ENCODE peak calls at places on chromosomes 11 and 22, in six cellular contexts. J is Peyer's patch, Z is glutamatergic neuron, H is IMR-90, F is progenitor cell of endocrine pancreas, K is psoas muscle. U is an unnamed sample.

GRCh38 chr11:95155385-95155784 is 65.7 kb downstream of the ENDOD1 start:
- DNase-seq in J (no peak), Z (no peak), H (no peak), F (no peak), K (no peak), U (no peak)

GRCh38 chr11:69912911-69913451 is 93.8 kb upstream of the FGF3 start:
- DNase-seq in J (no peak), Z (peak; percentile 12), H (peak; percentile 20), F (no peak), K (no peak), U (no peak)

GRCh38 chr11:72813740-72814138 is 472 bp upstream of the ATG16L2 start:
- DNase-seq in J (peak; percentile 82), Z (no peak), H (peak; percentile 66), F (no peak), K (peak; percentile 89), U (no peak)

GRCh38 chr11:128553662-128554392 is 33.5 kb downstream of the ETS1 start:
- DNase-seq in J (no peak), Z (no peak), H (peak; percentile 32), F (no peak), K (no peak), U (no peak)

GRCh38 chr11:69588270-69588669 is 52.7 kb upstream of the CCND1 start:
- DNase-seq in J (no peak), Z (no peak), H (peak; percentile 87), F (no peak), K (no peak), U (no peak)

GRCh38 chr22:50302041-50302541 is 5.4 kb downstream of the PLXNB2 start:
- DNase-seq in J (no peak), Z (no peak), H (peak; percentile 17), F (no peak), K (peak; percentile 46), U (no peak)

GRCh38 chr22:39130892-39131855 is 21.3 kb downstream of the CBX7 start:
- DNase-seq in J (no peak), Z (peak; percentile 63), H (peak; percentile 42), F (no peak), K (no peak), U (no peak)

GRCh38 chr11:18754308-18754707 is 28.3 kb upstream of the IGSF22 start:
- DNase-seq in J (no peak), Z (no peak), H (peak; percentile 52), F (no peak), K (no peak), U (no peak)

GRCh38 chr11:71119656-71120269 is 132.6 kb downstream of the SHANK2 start:
- DNase-seq in J (no peak), Z (no peak), H (no peak), F (no peak), K (no peak), U (no peak)

GRCh38 chr11:122733301-122733686 is 77.8 kb downstream of the UBASH3B start:
- DNase-seq in J (no peak), Z (no peak), H (peak; percentile 92), F (no peak), K (peak; percentile 22), U (no peak)

GRCh38 chr22:38941488-38941987 is 15.9 kb upstream of the APOBEC3A start:
- DNase-seq in J (no peak), Z (no peak), H (no peak), F (no peak), K (no peak), U (no peak)

GRCh38 chr11:126662055-126662790 is 306.7 kb downstream of the ST3GAL4 start:
- DNase-seq in J (no peak), Z (no peak), H (no peak), F (no peak), K (no peak), U (no peak)

GRCh38 chr11:65539401-65540289 is 14.8 kb downstream of the SCYL1 start:
- DNase-seq in J (peak; percentile 73), Z (no peak), H (no peak), F (no peak), K (no peak), U (no peak)

GRCh38 chr11:47616726-47617416 is 22.7 kb upstream of the C1QTNF4 start:
- DNase-seq in J (no peak), Z (peak; percentile 56), H (peak; percentile 85), F (no peak), K (no peak), U (no peak)

GRCh38 chr11:31442086-31442485 is 67.3 kb downstream of the IMMP1L start:
- DNase-seq in J (no peak), Z (no peak), H (no peak), F (no peak), K (no peak), U (no peak)

GRCh38 chr22:43255299-43255698 is 68.4 kb upstream of the TTLL12 start:
- DNase-seq in J (no peak), Z (no peak), H (no peak), F (no peak), K (no peak), U (peak; percentile 47)

GRCh38 chr11:13760115-13760514 is 91.6 kb downstream of the FAR1 start:
- DNase-seq in J (no peak), Z (no peak), H (peak; percentile 6), F (no peak), K (no peak), U (no peak)

GRCh38 chr11:9906043-9906791 is 242.3 kb downstream of the SWAP70 start:
- DNase-seq in J (no peak), Z (no peak), H (peak; percentile 94), F (no peak), K (no peak), U (no peak)

GRCh38 chr11:22343411-22344032 is 5.3 kb downstream of the SLC17A6 start:
- DNase-seq in J (no peak), Z (peak; percentile 72), H (no peak), F (no peak), K (no peak), U (no peak)

GRCh38 chr22:26471522-26471921 is 12.1 kb downstream of the HPS4 start:
- DNase-seq in J (no peak), Z (no peak), H (peak; percentile 83), F (no peak), K (peak; percentile 56), U (no peak)

GRCh38 chr22:16866167-16866566 is 41.0 kb upstream of the XKR3 start:
- DNase-seq in J (no peak), Z (no peak), H (no peak), F (no peak), K (no peak), U (no peak)

GRCh38 chr11:127103586-127104388 is 103.2 kb upstream of the KIRREL3 start:
- DNase-seq in J (no peak), Z (no peak), H (no peak), F (no peak), K (no peak), U (no peak)

GRCh38 chr11:28757725-28758515 is 649.7 kb downstream of the METTL15 start:
- DNase-seq in J (no peak), Z (no peak), H (peak; percentile 94), F (no peak), K (no peak), U (no peak)

GRCh38 chr11:69167130-69167915 is 11.6 kb downstream of the SMIM38 start:
- DNase-seq in J (no peak), Z (no peak), H (no peak), F (no peak), K (no peak), U (no peak)

GRCh38 chr22:47250995-47251765 is 488.7 kb downstream of the TBC1D22A start:
- DNase-seq in J (no peak), Z (no peak), H (no peak), F (no peak), K (no peak), U (no peak)

DNA sequence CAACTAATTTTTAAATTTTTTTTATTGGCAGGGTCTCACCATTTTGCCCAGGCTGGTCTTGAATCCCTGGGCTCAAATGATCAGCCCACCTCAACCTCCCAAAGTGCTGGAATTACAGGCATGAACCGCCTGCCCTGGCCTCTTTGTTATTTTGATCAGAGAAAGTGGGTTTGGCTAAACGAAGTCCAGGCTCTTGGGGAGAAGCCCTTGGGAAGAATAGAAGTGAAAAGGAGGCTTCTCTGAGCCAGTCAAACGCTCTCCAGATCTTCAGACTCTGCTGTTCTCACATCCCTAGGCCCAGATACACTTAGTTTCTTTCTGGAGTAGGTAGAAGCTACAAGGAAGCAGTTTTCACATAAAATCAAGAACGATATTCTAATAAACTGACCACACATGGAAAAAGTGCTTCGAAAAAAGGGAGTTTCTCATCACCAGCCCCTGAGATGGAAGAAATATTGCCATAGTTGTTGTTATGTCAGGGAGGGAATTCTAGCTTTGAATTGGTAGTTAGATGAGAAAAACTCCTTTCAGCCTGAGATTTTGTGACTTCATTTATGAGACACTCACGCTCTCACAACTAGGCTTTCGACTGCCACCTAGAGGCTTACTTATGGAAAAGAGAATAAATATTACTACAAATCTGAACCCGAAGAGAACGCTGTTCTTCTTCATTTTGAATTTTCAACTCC is 41.7 kb upstream of the AQP11 start:
- DNase-seq in J (no peak), Z (no peak), H (peak; percentile 79), F (no peak), K (no peak), U (no peak)
- TF ChIP-seq CTCF in J (peak; percentile 61), Z (peak; percentile 68), H (peak; percentile 84), F (peak; percentile 76), K (peak; percentile 71), U (peak; percentile 59)

GRCh38 chr11:134261626-134262488 is 8.5 kb downstream of the ACAD8 start:
- DNase-seq in J (no peak), Z (peak; percentile 59), H (no peak), F (no peak), K (no peak), U (no peak)
- TF ChIP-seq CTCF in J (peak; percentile 36), Z (peak; percentile 69), H (peak; percentile 46), F (peak; percentile 61), K (peak; percentile 17), U (no peak)

GRCh38 chr11:46504817-46505613 is 88.8 kb downstream of the AMBRA1 start:
- DNase-seq in J (no peak), Z (no peak), H (peak; percentile 97), F (no peak), K (no peak), U (no peak)

GRCh38 chr11:46497498-46497897 is 96.3 kb downstream of the AMBRA1 start:
- DNase-seq in J (no peak), Z (no peak), H (no peak), F (no peak), K (no peak), U (no peak)

GRCh38 chr11:46499821-46500220 is 94.0 kb downstream of the AMBRA1 start:
- DNase-seq in J (no peak), Z (no peak), H (no peak), F (no peak), K (no peak), U (no peak)
- TF ChIP-seq CTCF in J (no peak), Z (no peak), H (no peak), F (no peak), K (no peak), U (no peak)

DNA sequence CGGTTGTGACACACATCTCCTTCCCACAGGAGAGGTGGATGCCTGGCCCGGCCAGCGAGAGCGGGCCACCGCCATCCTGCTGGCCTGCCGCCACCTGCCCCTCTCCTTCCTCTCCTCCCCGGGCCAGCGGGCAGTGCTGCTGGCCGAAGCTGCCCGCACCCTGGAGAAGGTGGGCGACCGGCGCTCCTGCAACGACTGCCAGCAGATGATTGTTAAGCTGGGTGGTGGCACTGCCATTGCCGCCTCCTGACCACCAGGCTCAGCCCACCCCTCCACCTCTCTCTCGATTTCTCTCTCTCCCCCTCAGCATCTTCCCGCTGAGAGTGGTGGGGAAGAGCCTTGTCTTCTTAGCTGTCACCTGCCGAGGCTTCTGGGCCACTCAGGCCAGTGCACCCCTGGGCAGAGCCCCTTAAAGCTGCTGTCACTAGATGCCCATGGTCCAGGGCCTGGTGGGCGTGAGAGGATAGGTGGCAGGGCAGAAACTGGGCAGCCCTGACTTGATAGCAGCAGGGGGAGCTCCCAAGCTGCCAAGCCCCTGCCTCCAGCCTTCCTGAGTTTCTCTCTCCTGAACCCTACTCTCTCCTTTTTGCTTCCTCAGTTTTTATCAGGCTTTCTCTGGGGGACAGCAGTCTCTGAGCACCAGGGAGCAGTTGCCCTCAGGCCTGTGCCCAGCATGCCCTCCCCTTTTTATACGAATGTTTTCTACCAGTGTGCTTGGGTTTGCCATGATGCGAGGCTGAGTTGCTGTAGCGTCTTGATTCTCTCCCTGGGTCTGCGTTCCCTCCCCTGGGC is 9.3 kb downstream of the SHISA8 start:
- DNase-seq in J (no peak), Z (no peak), H (no peak), F (no peak), K (no peak), U (no peak)
- TF ChIP-seq CTCF in J (no peak), Z (no peak), H (no peak), F (no peak), K (no peak), U (no peak)